ENCODE peak calls at places on chromosomes 7 and 10, in six cellular contexts. F is activated CD8-positive, alpha-beta T cell treated with anti-CD3 and anti-CD28 coated beads for 36 hours; J is progenitor cell of endocrine pancreas; S is mammary epithelial cell; P is nephron progenitor cell; Z is osteocyte. C is an unnamed sample.

GRCh38 chr7:151990567-151990966 is 34.3 kb downstream of the GALNTL5 start:
- DNase-seq in F (no peak), P (no peak), Z (no peak), S (no peak), J (no peak), C (no peak)

GRCh38 chr7:156948361-156948760 is 1.2 kb upstream of the NOM1 start:
- DNase-seq in Z (no peak), J (no peak), F (no peak), S (no peak), P (no peak), C (no peak)

GRCh38 chr10:117554371-117554770 is 11.8 kb downstream of the EMX2 start:
- DNase-seq in P (no peak), F (no peak), Z (no peak), J (no peak), S (no peak), C (no peak)

GRCh38 chr7:106110238-106110560 is 1.9 kb downstream of the SYPL1 start:
- DNase-seq in J (no peak), P (no peak), F (no peak), Z (no peak), S (peak), C (no peak)

GRCh38 chr10:44282606-44283300 is 102.1 kb downstream of the CXCL12 start:
- DNase-seq in F (no peak), P (no peak), J (no peak), Z (peak), S (no peak), C (no peak)

GRCh38 chr10:101760510-101760909 is 15.4 kb downstream of the FGF8 start:
- DNase-seq in P (no peak), F (no peak), S (no peak), Z (no peak), J (no peak), C (no peak)

GRCh38 chr10:71043858-71044257 is 155.5 kb upstream of the PCBD1 start:
- DNase-seq in S (no peak), F (no peak), P (no peak), Z (no peak), J (no peak), C (no peak)

GRCh38 chr10:31887850-31888249 is 40.8 kb downstream of the ARHGAP12 start:
- DNase-seq in S (no peak), J (no peak), Z (no peak), F (no peak), P (no peak), C (no peak)

GRCh38 chr10:110414563-110415309 is 83.0 kb upstream of the DUSP5 start:
- DNase-seq in S (peak), P (no peak), Z (no peak), J (no peak), F (peak), C (no peak)

GRCh38 chr10:88299787-88300186 is 283.3 kb downstream of the RNLS start:
- DNase-seq in J (no peak), P (no peak), Z (no peak), S (no peak), F (no peak), C (no peak)

GRCh38 chr7:124784879-124785818 is 19.6 kb upstream of the GPR37 start:
- DNase-seq in P (peak), F (peak), S (peak), J (no peak), Z (no peak), C (no peak)

GRCh38 chr10:119362122-119362521 is 154.8 kb downstream of the GRK5 start:
- DNase-seq in S (no peak), Z (no peak), F (no peak), P (no peak), J (no peak), C (no peak)

GRCh38 chr7:127979113-127979727 is 52.0 kb downstream of the LRRC4 start:
- DNase-seq in P (no peak), Z (no peak), S (no peak), J (no peak), F (no peak), C (no peak)

GRCh38 chr7:48161407-48162125 is 9.7 kb upstream of the ABCA13 start:
- DNase-seq in F (no peak), P (no peak), S (no peak), J (no peak), Z (no peak), C (no peak)

GRCh38 chr10:43665054-43665453 is 16.4 kb upstream of the ZNF32 start:
- DNase-seq in S (no peak), F (no peak), P (no peak), J (no peak), Z (no peak), C (no peak)

GRCh38 chr10:79496896-79497295 is 15.4 kb upstream of the EIF5AL1 start:
- DNase-seq in J (no peak), Z (no peak), S (no peak), F (no peak), P (no peak), C (no peak)

GRCh38 chr10:83373659-83374058 is 765.6 kb upstream of the GHITM start:
- DNase-seq in J (no peak), S (peak), Z (no peak), F (peak), P (peak), C (peak)

GRCh38 chr10:33799281-33799943 is 464.9 kb upstream of the NRP1 start:
- DNase-seq in Z (peak), J (no peak), S (no peak), P (no peak), F (no peak), C (peak)

GRCh38 chr7:157871681-157872080 is 534.9 kb downstream of the DNAJB6 start:
- DNase-seq in P (no peak), S (no peak), J (no peak), Z (no peak), F (no peak), C (no peak)

GRCh38 chr10:75253281-75254220 is 17.8 kb upstream of the COMTD1 start:
- DNase-seq in J (no peak), Z (no peak), P (no peak), S (peak), F (no peak), C (no peak)

GRCh38 chr7:102281785-102282184 is 4.9 kb upstream of the SH2B2 start:
- DNase-seq in F (no peak), S (no peak), Z (no peak), J (no peak), P (no peak), C (no peak)

GRCh38 chr10:128078136-128078969 is 47.9 kb downstream of the MKI67 start:
- DNase-seq in P (peak), Z (no peak), S (no peak), J (peak), F (peak), C (no peak)

GRCh38 chr10:28548781-28549498 is 16.0 kb downstream of the WAC start:
- DNase-seq in P (no peak), Z (no peak), S (no peak), F (no peak), J (no peak), C (no peak)

GRCh38 chr10:50421026-50421719 is 169.9 kb upstream of the ASAH2 start:
- DNase-seq in F (peak), S (peak), Z (no peak), P (peak), J (no peak), C (no peak)

GRCh38 chr10:17228081-17229015 is at the start of gene VIM:
- DNase-seq in S (peak), P (peak), Z (peak), J (peak), F (peak), C (no peak)

GRCh38 chr10:11180228-11180627 is 162.6 kb downstream of the CELF2 start:
- DNase-seq in F (peak), Z (peak), J (no peak), P (no peak), S (no peak), C (no peak)

GRCh38 chr10:94125856-94126255 is 132.1 kb downstream of the PLCE1 start:
- DNase-seq in Z (no peak), S (no peak), F (no peak), P (no peak), J (no peak), C (no peak)

GRCh38 chr10:16384064-16384463 is 52.7 kb upstream of the PTER start:
- DNase-seq in Z (no peak), F (no peak), S (no peak), J (no peak), P (peak), C (no peak)

GRCh38 chr7:36280840-36281812 is 108.5 kb upstream of the ANLN start:
- DNase-seq in S (peak), P (peak), F (no peak), Z (no peak), J (no peak), C (no peak)

GRCh38 chr10:34710391-34710751 is 104.7 kb downstream of the PARD3 start:
- DNase-seq in Z (no peak), F (no peak), P (no peak), J (no peak), S (peak), C (no peak)

GRCh38 chr7:69728299-69728698 is 130.0 kb downstream of the AUTS2 start:
- DNase-seq in F (no peak), Z (no peak), P (no peak), J (no peak), S (no peak), C (no peak)

GRCh38 chr7:57867884-57868701 is 418.1 kb downstream of the ZNF716 start:
- DNase-seq in P (no peak), J (no peak), F (no peak), S (peak), Z (no peak), C (no peak)

GRCh38 chr7:134174797-134175261 is 47.7 kb downstream of the LRGUK start:
- DNase-seq in P (no peak), Z (no peak), J (no peak), F (peak), S (peak), C (no peak)

GRCh38 chr7:45592230-45592991 is 18.2 kb downstream of the ADCY1 start:
- DNase-seq in S (no peak), Z (peak), P (no peak), J (peak), F (no peak), C (no peak)

GRCh38 chr10:97494151-97494550 is 4.1 kb downstream of the MMS19 start:
- DNase-seq in F (no peak), J (no peak), Z (no peak), S (no peak), P (no peak), C (no peak)

GRCh38 chr10:114970515-114970914 is 32.5 kb downstream of the TRUB1 start:
- DNase-seq in F (peak), Z (no peak), P (no peak), J (no peak), S (no peak), C (no peak)

GRCh38 chr7:108413782-108414492 is 42.3 kb downstream of the NRCAM start:
- DNase-seq in J (no peak), Z (no peak), P (no peak), F (peak), S (peak), C (no peak)

GRCh38 chr7:74252893-74253292 is 1.3 kb downstream of the RFC2 start:
- DNase-seq in P (no peak), S (no peak), F (no peak), J (no peak), Z (no peak), C (no peak)

GRCh38 chr7:74254858-74255379 is 720 bp upstream of the RFC2 start:
- DNase-seq in S (no peak), J (no peak), P (no peak), Z (no peak), F (peak), C (no peak)

GRCh38 chr7:74256446-74257408 is 2.5 kb upstream of the RFC2 start:
- DNase-seq in J (no peak), Z (no peak), P (no peak), S (no peak), F (no peak), C (no peak)

GRCh38 chr7:74253331-74253730 is 868 bp downstream of the RFC2 start:
- DNase-seq in J (no peak), F (no peak), Z (no peak), P (no peak), S (peak), C (no peak)

GRCh38 chr7:74253975-74254857 is at the start of gene RFC2:
- DNase-seq in Z (peak), P (peak), F (peak), S (peak), J (peak), C (peak)
- TF ChIP-seq CTCF in Z (no peak), P (no peak), F (no peak), S (no peak), J (peak), C (no peak)

GRCh38 chr7:116496653-116497052 is 2.9 kb upstream of the CAV2 start:
- DNase-seq in S (no peak), P (no peak), J (no peak), Z (no peak), F (no peak), C (no peak)

GRCh38 chr7:116497708-116498107 is 1.8 kb upstream of the CAV2 start:
- DNase-seq in J (no peak), P (no peak), Z (no peak), F (no peak), S (no peak), C (no peak)

GRCh38 chr7:116492654-116493109 is 6.9 kb upstream of the CAV2 start:
- DNase-seq in Z (no peak), P (no peak), F (no peak), S (no peak), J (no peak), C (no peak)

GRCh38 chr7:116494472-116494871 is 5.1 kb upstream of the CAV2 start:
- DNase-seq in S (no peak), P (no peak), Z (no peak), J (no peak), F (no peak), C (no peak)

DNA sequence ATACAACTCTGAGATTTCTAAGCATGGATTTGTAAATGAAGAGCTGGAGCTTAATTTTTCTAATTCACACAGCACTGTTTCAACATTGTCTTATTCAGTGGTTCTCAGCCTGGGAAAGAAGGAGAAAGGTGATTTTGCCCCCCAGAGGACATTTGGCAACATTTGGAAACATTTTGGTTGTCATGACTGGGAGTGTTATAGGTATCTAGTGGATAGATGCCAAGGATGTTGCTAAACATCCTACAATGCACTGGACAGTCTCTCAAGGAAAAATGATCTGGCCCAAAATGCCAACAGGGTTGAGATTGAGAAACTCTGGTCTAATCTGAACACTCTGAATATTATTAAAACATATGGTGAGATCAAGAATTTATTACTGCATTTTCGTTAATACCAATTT is 3.8 kb upstream of the CAV2 start:
- DNase-seq in J (no peak), P (no peak), Z (no peak), F (no peak), S (peak), C (no peak)
- TF ChIP-seq CTCF in J (no peak), P (no peak), Z (no peak), F (no peak), S (peak), C (no peak)

DNA sequence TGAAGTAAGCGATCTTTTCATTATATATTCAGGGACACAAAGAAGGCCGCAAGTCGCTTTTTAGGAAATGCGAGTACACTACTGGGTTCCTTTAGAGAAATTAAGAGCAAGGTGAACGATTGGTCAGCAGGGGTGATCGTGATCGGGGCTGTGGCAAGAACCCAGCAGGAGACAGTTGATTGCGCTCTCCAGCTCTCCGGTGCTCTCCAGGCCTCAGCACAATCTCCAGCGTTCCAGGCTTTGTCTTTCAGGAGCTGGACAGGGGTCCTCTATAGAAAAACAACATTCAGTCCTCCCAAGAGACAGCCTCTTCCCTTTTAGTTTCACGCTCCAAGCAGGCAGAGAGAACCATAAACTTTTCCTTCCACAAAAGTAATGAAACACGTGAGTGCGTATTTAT is 170.5 kb upstream of the KLF6 start:
- DNase-seq in F (no peak), P (peak), J (no peak), Z (no peak), S (no peak), C (no peak)
- TF ChIP-seq CTCF in F (no peak), P (no peak), J (no peak), Z (no peak), S (no peak), C (no peak)

GRCh38 chr10:59865101-59865500 is 41.3 kb downstream of the CCDC6 start:
- DNase-seq in F (no peak), S (peak), J (no peak), P (no peak), Z (no peak), C (peak)
- TF ChIP-seq CTCF in F (peak), S (peak), J (peak), P (no peak), Z (no peak), C (peak)